ENCODE peak calls at places on chromosomes 16 and 17, in eight cellular contexts. D is fibroblast of the aortic adventitia, C is cardiac muscle cell, M is body of pancreas, I is Peyer's patch, B is tibial nerve, A is ascending aorta, X is GM10248. K is an unnamed sample.

GRCh38 chr16:4987580-4988374 is 29.6 kb downstream of the SEC14L5 start:
- DNase-seq in D (no peak), C (no peak), M (no peak), I (peak; percentile 42), B (no peak), A (no peak), X (no peak), K (peak; percentile 7)

GRCh38 chr17:66923881-66924280 is 40.6 kb upstream of the CACNG4 start:
- DNase-seq in D (no peak), C (no peak), M (no peak), I (no peak), B (no peak), A (no peak), X (no peak), K (no peak)

GRCh38 chr17:79589669-79590270 is 21.1 kb downstream of the RBFOX3 start:
- DNase-seq in D (no peak), C (no peak), M (no peak), I (no peak), B (no peak), A (no peak), X (no peak), K (no peak)

GRCh38 chr17:1229354-1229890 is 40.8 kb upstream of the BHLHA9 start:
- DNase-seq in D (no peak), C (peak; percentile 34), M (peak; percentile 25), I (peak; percentile 85), B (peak; percentile 47), A (peak; percentile 83), X (peak; percentile 95), K (peak; percentile 50)

GRCh38 chr17:13437966-13438779 is 163.6 kb downstream of the HS3ST3A1 start:
- DNase-seq in D (peak; percentile 31), C (no peak), M (no peak), I (no peak), B (no peak), A (no peak), X (no peak), K (no peak)

GRCh38 chr16:66299349-66299748 is 67.1 kb upstream of the CDH5 start:
- DNase-seq in D (no peak), C (no peak), M (no peak), I (no peak), B (no peak), A (no peak), X (no peak), K (no peak)

GRCh38 chr17:38447502-38448095 is 19.3 kb downstream of the ARHGAP23 start:
- DNase-seq in D (no peak), C (no peak), M (no peak), I (no peak), B (no peak), A (no peak), X (no peak), K (no peak)

GRCh38 chr16:15643453-15644305 is 725 bp upstream of the MARF1 start:
- DNase-seq in D (peak; percentile 79), C (peak; percentile 69), M (peak; percentile 30), I (no peak), B (no peak), A (peak; percentile 66), X (no peak), K (peak; percentile 37)

GRCh38 chr17:1997146-1997586 is 28.0 kb downstream of the RTN4RL1 start:
- DNase-seq in D (no peak), C (no peak), M (peak; percentile 50), I (no peak), B (no peak), A (no peak), X (no peak), K (no peak)

GRCh38 chr17:75691371-75692290 is 24.5 kb downstream of the SAP30BP start:
- DNase-seq in D (no peak), C (no peak), M (peak; percentile 80), I (peak; percentile 60), B (no peak), A (no peak), X (no peak), K (peak; percentile 84)

GRCh38 chr17:50353600-50354195 is 7.8 kb downstream of the XYLT2 start:
- DNase-seq in D (no peak), C (no peak), M (no peak), I (no peak), B (no peak), A (no peak), X (no peak), K (no peak)

GRCh38 chr17:34840758-34841157 is 120.5 kb downstream of the CCT6B start:
- DNase-seq in D (no peak), C (no peak), M (no peak), I (no peak), B (no peak), A (no peak), X (no peak), K (no peak)

GRCh38 chr16:10120953-10121352 is 61.3 kb downstream of the GRIN2A start:
- DNase-seq in D (no peak), C (no peak), M (no peak), I (no peak), B (no peak), A (no peak), X (no peak), K (no peak)

GRCh38 chr16:7209598-7209997 is 123.0 kb upstream of the RBFOX1 start:
- DNase-seq in D (no peak), C (no peak), M (no peak), I (no peak), B (no peak), A (no peak), X (no peak), K (no peak)
- TF ChIP-seq CTCF in D (no peak), C (no peak), M (no peak), I (no peak), B (no peak), A (no peak), X (no peak), K (no peak)

GRCh38 chr16:31128711-31129567 is 6.6 kb downstream of the PRSS8 start:
- DNase-seq in D (no peak), C (no peak), M (peak; percentile 70), I (peak; percentile 82), B (no peak), A (no peak), X (no peak), K (no peak)
- TF ChIP-seq CTCF in D (no peak), C (no peak), M (no peak), I (no peak), B (no peak), A (no peak), X (no peak), K (no peak)

GRCh38 chr17:28573521-28573920 is 2.2 kb upstream of the PIGS start:
- DNase-seq in D (no peak), C (no peak), M (no peak), I (no peak), B (no peak), A (no peak), X (no peak), K (no peak)

GRCh38 chr17:28576758-28577465 is at the start of gene ALDOC:
- DNase-seq in D (peak; percentile 84), C (peak; percentile 97), M (peak; percentile 98), I (peak; percentile 99), B (peak; percentile 97), A (peak; percentile 98), X (peak; percentile 99), K (peak; percentile 99)

GRCh38 chr17:28574536-28574935 is 2.2 kb downstream of the ALDOC start:
- DNase-seq in D (no peak), C (no peak), M (no peak), I (no peak), B (no peak), A (no peak), X (no peak), K (no peak)

GRCh38 chr17:28573966-28574480 is 2.7 kb downstream of the ALDOC start:
- DNase-seq in D (no peak), C (no peak), M (no peak), I (no peak), B (no peak), A (no peak), X (no peak), K (no peak)

GRCh38 chr17:28575126-28575795 is 1.4 kb downstream of the ALDOC start:
- DNase-seq in D (no peak), C (no peak), M (no peak), I (no peak), B (no peak), A (no peak), X (no peak), K (peak; percentile 14)
- TF ChIP-seq CTCF in D (no peak), C (no peak), M (no peak), I (no peak), B (no peak), A (no peak), X (peak; percentile 38), K (no peak)

GRCh38 chr17:17480593-17481148 is 3.9 kb downstream of the MED9 start:
- DNase-seq in D (no peak), C (no peak), M (no peak), I (no peak), B (no peak), A (no peak), X (no peak), K (no peak)

GRCh38 chr17:17479209-17479608 is 2.4 kb downstream of the MED9 start:
- DNase-seq in D (no peak), C (no peak), M (no peak), I (no peak), B (no peak), A (no peak), X (no peak), K (no peak)

GRCh38 chr17:17472333-17472920 is 4.4 kb upstream of the MED9 start:
- DNase-seq in D (no peak), C (no peak), M (no peak), I (no peak), B (no peak), A (no peak), X (no peak), K (no peak)

GRCh38 chr17:17474341-17474740 is 2.5 kb upstream of the MED9 start:
- DNase-seq in D (no peak), C (no peak), M (no peak), I (no peak), B (no peak), A (no peak), X (no peak), K (no peak)

DNA sequence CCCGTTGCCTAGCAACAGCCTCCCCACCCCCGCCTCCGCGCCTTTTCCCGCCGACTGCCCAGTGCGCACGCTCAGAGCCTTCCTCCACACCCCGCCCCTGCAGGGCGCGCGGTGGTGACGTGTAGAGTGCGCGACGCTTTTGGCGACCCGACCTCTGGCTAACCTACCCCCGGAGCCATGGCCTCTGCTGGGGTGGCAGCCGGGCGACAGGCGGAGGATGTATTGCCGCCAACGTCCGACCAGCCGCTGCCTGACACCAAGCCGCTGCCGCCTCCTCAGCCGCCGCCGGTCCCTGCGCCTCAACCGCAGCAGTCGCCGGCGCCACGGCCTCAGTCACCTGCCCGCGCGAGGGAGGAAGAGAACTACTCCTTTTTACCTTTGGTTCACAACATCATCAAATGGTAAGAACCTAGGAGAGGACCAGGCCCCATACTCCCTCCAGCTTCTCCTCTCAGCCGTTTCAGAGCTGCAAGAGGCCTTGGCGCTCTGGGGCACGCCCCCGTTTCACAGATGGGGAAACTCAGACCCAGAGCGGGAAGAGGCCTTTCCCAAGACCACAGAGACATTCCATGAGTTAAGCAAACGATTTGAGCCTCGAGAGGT is at the start of gene MED9:
- DNase-seq in D (peak; percentile 88), C (peak; percentile 94), M (peak; percentile 95), I (peak; percentile 96), B (peak; percentile 85), A (peak; percentile 95), X (peak; percentile 99), K (peak; percentile 96)
- TF ChIP-seq CTCF in D (no peak), C (no peak), M (no peak), I (no peak), B (no peak), A (no peak), X (no peak), K (no peak)

GRCh38 chr17:6413073-6413472 is 21.8 kb downstream of the AIPL1 start:
- DNase-seq in D (peak; percentile 30), C (peak; percentile 56), M (no peak), I (no peak), B (no peak), A (no peak), X (peak; percentile 60), K (no peak)
- TF ChIP-seq CTCF in D (peak; percentile 33), C (peak; percentile 41), M (peak; percentile 18), I (peak; percentile 15), B (no peak), A (no peak), X (peak; percentile 41), K (peak; percentile 33)